ENCODE peak calls at places on chromosomes 7 and 10, in six cellular contexts. M is kidney glomerular epithelial cell; T is B cell; G is activated CD4-positive, CD25-positive, alpha-beta regulatory T cell treated with anti-CD3 and anti-CD28 coated beads, Interleukin-2, amount 50 U/mL, for 72 hours; V is RCC 7860; J is BJ. X is an unnamed sample.

GRCh38 chr7:14924398-14924797 is 21.8 kb upstream of the DGKB start:
- DNase-seq in V (no peak), G (no peak), J (no peak), T (no peak), M (peak), X (no peak)

GRCh38 chr7:44713680-44714335 is 34.8 kb upstream of the ZMIZ2 start:
- DNase-seq in J (no peak), G (no peak), M (no peak), V (no peak), T (no peak), X (no peak)

GRCh38 chr10:124033887-124034218 is 59.5 kb downstream of the CHST15 start:
- DNase-seq in V (peak), M (no peak), T (no peak), J (no peak), G (no peak), X (no peak)

GRCh38 chr10:132463333-132464255 is 66.6 kb downstream of the PWWP2B start:
- DNase-seq in T (peak), J (no peak), V (no peak), G (no peak), M (no peak), X (no peak)

GRCh38 chr7:46385662-46386309 is 464.7 kb upstream of the IGFBP3 start:
- DNase-seq in V (peak), G (no peak), J (peak), M (peak), T (no peak), X (no peak)

GRCh38 chr10:115171392-115171960 is 78.3 kb downstream of the ATRNL1 start:
- DNase-seq in T (no peak), V (peak), G (no peak), J (no peak), M (peak), X (no peak)

GRCh38 chr7:93902777-93903423 is 3.5 kb upstream of the GNGT1 start:
- DNase-seq in G (no peak), M (peak), V (peak), J (no peak), T (no peak), X (no peak)

GRCh38 chr7:27117687-27118491 is 12.7 kb downstream of the HOXA4 start:
- DNase-seq in M (no peak), T (peak), V (peak), J (no peak), G (no peak), X (no peak)

GRCh38 chr10:11856678-11857077 is 33.5 kb downstream of the PROSER2 start:
- DNase-seq in J (no peak), T (no peak), V (no peak), G (no peak), M (no peak), X (no peak)

GRCh38 chr10:49298666-49298989 is 342 bp upstream of the C10orf71 start:
- DNase-seq in G (no peak), V (no peak), T (no peak), J (no peak), M (no peak), X (no peak)

GRCh38 chr10:72096115-72097000 is 8.0 kb upstream of the SPOCK2 start:
- DNase-seq in T (no peak), M (peak), G (no peak), V (peak), J (no peak), X (no peak)

GRCh38 chr10:6607187-6607586 is 27.1 kb upstream of the PRKCQ start:
- DNase-seq in V (no peak), G (no peak), M (no peak), T (no peak), J (no peak), X (no peak)

GRCh38 chr10:110355181-110355831 is 50.6 kb upstream of the SMNDC1 start:
- DNase-seq in T (peak), M (no peak), G (peak), V (no peak), J (no peak), X (no peak)

GRCh38 chr10:22825841-22826240 is 102.0 kb upstream of the ARMC3 start:
- DNase-seq in J (no peak), V (peak), T (no peak), G (no peak), M (no peak), X (no peak)

GRCh38 chr7:75054744-75055527 is 18.7 kb downstream of the RCC1L start:
- DNase-seq in G (no peak), V (peak), M (peak), J (peak), T (no peak), X (no peak)

GRCh38 chr10:93445097-93445960 is 36.8 kb downstream of the MYOF start:
- DNase-seq in V (peak), M (peak), J (peak), T (no peak), G (no peak), X (no peak)

GRCh38 chr10:129531969-129532660 is 65.1 kb downstream of the MGMT start:
- DNase-seq in V (peak), J (no peak), T (no peak), M (no peak), G (no peak), X (no peak)

GRCh38 chr7:47180268-47180826 is 401.6 kb downstream of the TNS3 start:
- DNase-seq in V (peak), J (no peak), G (no peak), T (no peak), M (peak), X (no peak)

GRCh38 chr7:2601907-2602735 is 29.7 kb upstream of the TTYH3 start:
- DNase-seq in M (no peak), G (no peak), V (no peak), T (no peak), J (no peak), X (no peak)

GRCh38 chr10:102435529-102436233 is 3.3 kb upstream of the CUEDC2 start:
- DNase-seq in M (no peak), G (no peak), T (no peak), J (no peak), V (no peak), X (no peak)

GRCh38 chr7:30925913-30926312 is 14.3 kb downstream of the AQP1 start:
- DNase-seq in J (no peak), V (no peak), M (no peak), G (no peak), T (peak), X (no peak)

GRCh38 chr10:59580257-59580863 is 129.3 kb downstream of the SLC16A9 start:
- DNase-seq in M (peak), J (no peak), G (no peak), V (peak), T (no peak), X (no peak)

GRCh38 chr7:158121441-158122045 is 466.1 kb downstream of the PTPRN2 start:
- DNase-seq in T (no peak), G (no peak), V (no peak), J (no peak), M (no peak), X (no peak)

GRCh38 chr7:103094102-103094501 is 19.2 kb downstream of the ARMC10 start:
- DNase-seq in M (no peak), G (no peak), V (no peak), J (no peak), T (no peak), X (no peak)

GRCh38 chr7:25303380-25304321 is 75.4 kb upstream of the NPVF start:
- DNase-seq in M (no peak), J (no peak), G (no peak), T (no peak), V (no peak), X (no peak)

GRCh38 chr7:69365588-69366241 is 232.6 kb upstream of the AUTS2 start:
- DNase-seq in T (no peak), J (no peak), V (peak), M (peak), G (no peak), X (no peak)

GRCh38 chr10:34413920-34414319 is 401.2 kb downstream of the PARD3 start:
- DNase-seq in T (no peak), M (no peak), J (no peak), G (no peak), V (no peak), X (no peak)

GRCh38 chr10:72809033-72809432 is 84.5 kb upstream of the OIT3 start:
- DNase-seq in J (no peak), T (no peak), V (no peak), M (no peak), G (no peak), X (no peak)

GRCh38 chr10:129919358-129919757 is 44.7 kb downstream of the EBF3 start:
- DNase-seq in J (no peak), T (no peak), M (no peak), V (no peak), G (no peak), X (no peak)

GRCh38 chr7:79837915-79838314 is 296.7 kb upstream of the GNAI1 start:
- DNase-seq in M (no peak), V (no peak), T (no peak), J (no peak), G (no peak), X (no peak)

GRCh38 chr7:6012355-6013104 is 3.5 kb downstream of the AIMP2 start:
- DNase-seq in T (no peak), M (no peak), G (no peak), V (no peak), J (no peak), X (no peak)

GRCh38 chr7:71785216-71785615 is 626.9 kb downstream of the CALN1 start:
- DNase-seq in G (no peak), J (no peak), M (no peak), T (no peak), V (no peak), X (no peak)

GRCh38 chr7:36620166-36620708 is 104.1 kb downstream of the AOAH start:
- DNase-seq in J (no peak), V (no peak), T (no peak), G (no peak), M (no peak), X (no peak)

GRCh38 chr10:3828404-3829192 is 43.6 kb upstream of the KLF6 start:
- DNase-seq in G (no peak), M (peak), V (peak), J (no peak), T (no peak), X (no peak)

X was measured in effector CD4-positive, alpha-beta T cell.